ENCODE peak calls at places on chromosome 18, in nine cellular contexts. O, E, G, A, I, X, S, U and P are unnamed samples. For H3K4me1, the result is how much of the 10 kb centered on the place peaks cover.

GRCh38 chr18:35949903-35950627 is 22.4 kb upstream of the RMP24 start:
- DNase-seq in U (peak), G (peak), E (peak), O (peak), S (peak), A (peak), X (peak), I (peak), P (peak)

GRCh38 chr18:35662293-35663062 is 80.9 kb downstream of the GALNT1 start:
- DNase-seq in O (no peak), E (no peak), X (no peak), U (no peak), A (no peak), I (no peak), S (no peak), G (no peak), P (no peak)

GRCh38 chr18:61847164-61847791 is 45.5 kb downstream of the RNF152 start:
- DNase-seq in O (no peak), I (no peak), E (no peak), X (no peak), U (no peak), G (no peak), A (no peak), S (no peak), P (no peak)

GRCh38 chr18:55387139-55387984 is 200.6 kb downstream of the TCF4 start:
- DNase-seq in O (no peak), I (no peak), E (no peak), S (no peak), X (no peak), G (peak), U (peak), A (no peak), P (no peak)

GRCh38 chr18:60329131-60329530 is 43.4 kb downstream of the MC4R start:
- DNase-seq in A (no peak), E (no peak), U (no peak), S (no peak), I (no peak), G (no peak), O (no peak), X (no peak), P (no peak)

GRCh38 chr18:48342588-48342987 is 66.6 kb downstream of the ZBTB7C start:
- DNase-seq in S (no peak), A (no peak), U (no peak), G (no peak), O (no peak), I (no peak), E (no peak), X (no peak), P (no peak)

GRCh38 chr18:68840554-68841263 is 42.8 kb downstream of the CCDC102B start:
- DNase-seq in A (no peak), E (peak), U (peak), S (no peak), G (peak), X (no peak), I (peak), O (peak), P (no peak)

GRCh38 chr18:77635441-77635840 is 385.8 kb downstream of the GALR1 start:
- DNase-seq in G (peak), S (no peak), I (no peak), O (no peak), A (no peak), X (no peak), E (peak), U (peak), P (no peak)

GRCh38 chr18:3511980-3512379 is 62.0 kb downstream of the TGIF1 start:
- DNase-seq in A (no peak), X (no peak), G (no peak), S (peak), U (no peak), E (no peak), O (peak), I (no peak), P (no peak)

GRCh38 chr18:42514522-42514921 is 559.5 kb downstream of the PIK3C3 start:
- DNase-seq in O (no peak), A (no peak), G (no peak), I (no peak), X (no peak), S (no peak), E (no peak), U (no peak), P (no peak)

GRCh38 chr18:21912339-21913239 is 172.0 kb downstream of the MIB1 start:
- DNase-seq in O (no peak), I (peak), U (no peak), S (no peak), G (no peak), E (no peak), A (no peak), X (no peak), P (no peak)

GRCh38 chr18:26479065-26479685 is 69.2 kb downstream of the KCTD1 start:
- DNase-seq in A (no peak), S (no peak), E (no peak), U (no peak), G (no peak), I (peak), O (no peak), X (no peak), P (no peak)

GRCh38 chr18:46623541-46623940 is 33.5 kb downstream of the LOXHD1 start:
- DNase-seq in I (no peak), U (no peak), A (peak), G (no peak), O (no peak), S (no peak), E (no peak), X (peak), P (no peak)

GRCh38 chr18:49694402-49694801 is 118.9 kb downstream of the ACAA2 start:
- DNase-seq in A (no peak), E (no peak), I (no peak), O (no peak), G (no peak), X (no peak), U (no peak), S (no peak), P (no peak)

GRCh38 chr18:25229080-25229479 is 122.9 kb downstream of the ZNF521 start:
- DNase-seq in E (no peak), I (no peak), G (peak), X (no peak), A (no peak), O (peak), U (no peak), S (no peak), P (no peak)

GRCh38 chr18:39561136-39561535 is 1995.5 kb upstream of the CELF4 start:
- DNase-seq in X (no peak), U (no peak), S (no peak), E (no peak), A (no peak), O (no peak), I (no peak), G (no peak), P (no peak)

GRCh38 chr18:29184654-29185053 is 1007.7 kb upstream of the CDH2 start:
- DNase-seq in O (peak), S (no peak), G (no peak), I (no peak), X (no peak), E (no peak), A (no peak), U (no peak), P (no peak)

GRCh38 chr18:58321986-58322385 is 278.0 kb downstream of the NEDD4L start:
- DNase-seq in U (peak), X (peak), S (peak), G (peak), I (peak), A (peak), E (peak), O (peak), P (peak)

GRCh38 chr18:75200644-75201272 is 8.2 kb downstream of the PTGR3 start:
- DNase-seq in U (no peak), A (no peak), G (no peak), X (no peak), S (no peak), I (no peak), O (no peak), E (no peak), P (no peak)

GRCh38 chr18:56748698-56749268 is 97.6 kb downstream of the WDR7 start:
- DNase-seq in X (no peak), U (no peak), E (no peak), A (peak), G (peak), I (peak), O (peak), S (no peak), P (no peak)

GRCh38 chr18:9987355-9987754 is 73.5 kb downstream of the VAPA start:
- DNase-seq in O (no peak), G (no peak), A (no peak), E (no peak), S (no peak), X (no peak), I (no peak), U (peak), P (no peak)

GRCh38 chr18:77346446-77346845 is 96.8 kb downstream of the GALR1 start:
- DNase-seq in X (no peak), U (no peak), S (no peak), A (no peak), E (no peak), O (no peak), I (no peak), G (no peak), P (no peak)

GRCh38 chr18:41538751-41539150 is 416.3 kb upstream of the PIK3C3 start:
- DNase-seq in G (no peak), S (no peak), O (no peak), X (no peak), E (no peak), I (no peak), U (no peak), A (no peak), P (no peak)

GRCh38 chr18:58252166-58252565 is 208.1 kb downstream of the NEDD4L start:
- DNase-seq in S (no peak), O (peak), G (no peak), E (no peak), A (no peak), U (no peak), I (no peak), X (no peak), P (no peak)

GRCh38 chr18:10120622-10121021 is 206.8 kb downstream of the VAPA start:
- DNase-seq in I (no peak), O (no peak), A (no peak), S (no peak), G (no peak), U (no peak), X (no peak), E (no peak), P (no peak)

GRCh38 chr18:50757358-50757757 is 62.5 kb downstream of the MRO start:
- DNase-seq in O (no peak), X (no peak), U (no peak), I (no peak), A (no peak), S (no peak), E (peak), G (no peak), P (no peak)

GRCh38 chr18:10119991-10120390 is 206.2 kb downstream of the VAPA start:
- DNase-seq in O (no peak), I (no peak), U (no peak), X (no peak), G (no peak), A (no peak), E (no peak), S (no peak), P (no peak)

GRCh38 chr18:10485475-10485874 is 31.0 kb downstream of the APCDD1 start:
- DNase-seq in E (no peak), G (no peak), I (no peak), U (no peak), A (no peak), X (no peak), S (no peak), O (no peak), P (no peak)

GRCh38 chr18:26383454-26384270 is 157.4 kb downstream of the TAF4B start:
- DNase-seq in A (peak), S (no peak), I (peak), X (no peak), U (no peak), E (no peak), G (no peak), O (peak), P (no peak)

GRCh38 chr18:78662879-78663278 is 316.7 kb upstream of the SALL3 start:
- DNase-seq in X (no peak), I (no peak), E (no peak), U (no peak), G (no peak), O (no peak), A (no peak), S (no peak), P (no peak)

DNA sequence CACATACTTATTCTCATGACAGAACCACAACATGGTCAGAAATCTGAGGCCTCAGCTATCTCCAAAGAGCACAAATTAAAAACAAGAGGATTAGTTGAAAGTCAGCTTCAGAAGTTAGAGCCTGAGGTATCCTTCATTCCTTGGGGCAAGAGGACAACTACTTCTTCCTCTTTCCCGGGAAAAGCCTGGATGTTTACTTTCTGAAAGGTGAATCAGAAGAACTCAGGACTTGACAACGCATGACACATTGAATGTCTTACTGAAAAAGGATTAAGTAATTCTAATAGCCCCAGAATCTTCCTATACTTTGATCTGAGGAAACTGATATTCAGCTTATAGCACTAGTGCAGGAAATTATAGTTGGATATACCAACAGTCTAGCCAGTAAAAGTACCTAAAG is 573.2 kb downstream of the METTL4 start:
- DNase-seq in O (no peak), G (no peak), U (no peak), S (no peak), X (no peak), A (no peak), E (no peak), I (no peak), P (no peak)
- H3K4me3 ChIP-seq in O (no peak), G (no peak), U (no peak), S (no peak), X (no peak), A (no peak), E (no peak), I (no peak), P (no peak)

GRCh38 chr18:1014951-1015627 is 110.4 kb downstream of the ADCYAP1 start:
- DNase-seq in O (no peak), A (no peak), X (no peak), G (no peak), S (no peak), E (no peak), I (peak), U (no peak), P (no peak)

GRCh38 chr18:1014496-1014895 is 109.8 kb downstream of the ADCYAP1 start:
- DNase-seq in U (no peak), O (no peak), G (no peak), A (no peak), I (peak), X (no peak), E (no peak), S (no peak), P (no peak)

GRCh38 chr18:1012775-1013174 is 108.1 kb downstream of the ADCYAP1 start:
- DNase-seq in S (no peak), I (no peak), G (no peak), O (no peak), A (no peak), X (no peak), E (no peak), U (no peak), P (no peak)

GRCh38 chr18:1013951-1014350 is 109.3 kb downstream of the ADCYAP1 start:
- DNase-seq in A (no peak), G (no peak), I (no peak), S (no peak), X (no peak), U (no peak), O (no peak), E (no peak), P (no peak)

GRCh38 chr18:1011342-1011741 is 106.7 kb downstream of the ADCYAP1 start:
- DNase-seq in U (no peak), A (no peak), X (no peak), G (no peak), E (no peak), S (no peak), O (no peak), I (no peak), P (no peak)
- H3K27ac ChIP-seq in U (no peak), A (no peak), X (no peak), G (no peak), E (no peak), S (no peak), O (no peak), I (no peak), P (no peak)

DNA sequence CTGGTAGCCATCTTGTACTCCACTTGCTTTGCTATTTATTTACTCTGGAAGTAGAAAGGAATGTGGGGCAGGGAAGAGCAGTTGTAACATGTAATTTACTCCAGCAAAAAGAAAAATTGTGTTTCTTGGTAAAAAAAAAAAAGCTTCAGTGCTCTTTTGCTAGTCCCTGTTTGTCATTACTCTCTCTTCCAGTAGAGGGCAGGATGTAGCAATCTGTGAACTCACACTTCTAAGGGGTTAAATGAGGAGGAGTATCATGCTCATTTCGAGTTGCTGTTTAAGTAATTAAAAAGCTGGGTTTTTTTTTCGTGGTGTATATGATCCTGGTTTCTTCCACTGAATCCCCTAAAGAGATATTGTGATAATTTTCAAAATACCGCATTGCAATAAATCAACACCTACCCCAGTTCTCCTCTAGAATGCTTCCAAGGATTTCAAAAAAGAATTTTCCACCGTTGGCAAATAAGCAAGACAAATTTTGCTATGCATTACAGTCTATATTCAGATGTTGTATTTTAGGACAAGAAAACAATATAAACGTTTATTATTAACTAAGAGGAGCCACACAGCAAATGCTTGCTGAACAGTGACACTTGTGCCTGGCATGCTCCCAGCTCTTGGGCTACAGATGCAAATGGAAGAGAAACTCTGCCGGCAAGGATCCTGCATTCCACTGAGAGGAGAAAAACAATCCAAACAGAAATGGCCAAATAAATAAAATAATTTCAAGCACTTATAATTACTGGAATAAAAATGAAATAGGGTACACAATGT is 261.6 kb downstream of the ASXL3 start:
- DNase-seq in O (peak), E (no peak), A (no peak), U (peak), G (no peak), I (peak), X (no peak), S (no peak), P (peak)
- H3K4me1 ChIP-seq in O (under half), E (under half), A (under half), U (under half), G (under half), I (under half), X (under half), S (under half), P (under half)

DNA sequence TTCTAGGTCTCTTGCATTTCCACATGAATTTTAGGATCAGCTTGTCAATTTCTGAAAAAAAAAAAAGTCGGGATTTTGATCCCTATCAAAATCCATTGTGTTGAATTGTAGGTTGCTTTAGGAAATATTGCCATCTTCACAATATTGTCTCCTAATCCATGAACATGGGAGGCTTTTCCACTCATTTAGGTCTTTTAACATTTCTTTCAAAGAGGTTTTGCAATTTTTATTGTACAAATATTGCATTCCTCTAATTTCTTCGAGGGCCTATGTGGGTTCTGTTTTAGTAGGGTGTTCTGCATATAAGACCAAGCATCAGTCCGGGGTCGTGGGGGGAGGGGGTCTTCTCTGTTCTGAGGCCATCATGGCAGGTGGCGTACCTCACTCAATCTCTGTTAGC is 725 bp upstream of the LAMA3 start:
- DNase-seq in U (no peak), G (no peak), X (no peak), O (no peak), S (no peak), E (no peak), I (no peak), A (no peak), P (no peak)
- H3K4me3 ChIP-seq in U (no peak), G (peak), X (no peak), O (no peak), S (no peak), E (no peak), I (peak), A (no peak), P (no peak)